ENCODE peak calls at places on chromosomes 7 and 10, in four cellular contexts. W is uterus, Q is PC-3, E is nucleus accumbens. T is an unnamed sample.
A peak's percentile ranks its signal among the peaks of the same experiment; 100 is the strongest.

GRCh38 chr7:4269086-4269485 is 413.0 kb upstream of the FOXK1 start:
- DNase-seq in W (no peak), Q (no peak), E (no peak), T (no peak)

GRCh38 chr10:46251857-46252847 is 34.6 kb upstream of the ANTXRL start:
- DNase-seq in W (no peak), Q (no peak), E (no peak), T (no peak)

GRCh38 chr7:20408467-20408826 is 77.7 kb downstream of the ITGB8 start:
- DNase-seq in W (no peak), Q (peak; percentile 39), E (no peak), T (no peak)

GRCh38 chr10:72162978-72163377 is 52.8 kb upstream of the ANAPC16 start:
- DNase-seq in W (no peak), Q (peak; percentile 66), E (no peak), T (no peak)

GRCh38 chr10:97570789-97571536 is 1.6 kb upstream of the ANKRD2 start:
- DNase-seq in W (no peak), Q (no peak), E (peak; percentile 26), T (no peak)

GRCh38 chr7:148633761-148634160 is 43.2 kb downstream of the C7orf33 start:
- DNase-seq in W (no peak), Q (peak; percentile 22), E (no peak), T (no peak)

GRCh38 chr7:108235451-108236061 is 105.4 kb upstream of the LAMB4 start:
- DNase-seq in W (no peak), Q (no peak), E (no peak), T (no peak)

GRCh38 chr7:134329614-134330316 is 13.0 kb upstream of the SLC35B4 start:
- DNase-seq in W (no peak), Q (no peak), E (no peak), T (no peak)

GRCh38 chr7:97337849-97338248 is 220.4 kb downstream of the SDHAF3 start:
- DNase-seq in W (no peak), Q (no peak), E (no peak), T (no peak)

GRCh38 chr7:90412458-90413184 is 9.4 kb downstream of the CLDN12 start:
- DNase-seq in W (no peak), Q (peak; percentile 63), E (no peak), T (peak; percentile 79)

GRCh38 chr10:117544729-117545140 is 2.2 kb downstream of the EMX2 start:
- DNase-seq in W (no peak), Q (no peak), E (no peak), T (no peak)

GRCh38 chr7:142248166-142249160 is 9.4 kb downstream of the PRSS58 start:
- DNase-seq in W (no peak), Q (no peak), E (no peak), T (no peak)

GRCh38 chr10:4820804-4821401 is 5.1 kb upstream of the AKR1E2 start:
- DNase-seq in W (no peak), Q (no peak), E (peak; percentile 18), T (no peak)

GRCh38 chr7:82131224-82131623 is 312.4 kb downstream of the CACNA2D1 start:
- DNase-seq in W (no peak), Q (peak; percentile 42), E (no peak), T (no peak)

GRCh38 chr7:12909483-12909882 is 222.1 kb downstream of the ARL4A start:
- DNase-seq in W (no peak), Q (no peak), E (no peak), T (no peak)

GRCh38 chr10:110786172-110786571 is 85.6 kb upstream of the PDCD4 start:
- DNase-seq in W (no peak), Q (no peak), E (no peak), T (no peak)

GRCh38 chr10:32149257-32149955 is 93.2 kb upstream of the KIF5B start:
- DNase-seq in W (peak; percentile 87), Q (peak; percentile 15), E (no peak), T (no peak)

GRCh38 chr10:57696641-57697040 is 571.1 kb downstream of the IPMK start:
- DNase-seq in W (no peak), Q (peak; percentile 94), E (no peak), T (no peak)

GRCh38 chr7:101932053-101932452 is 114.6 kb downstream of the CUX1 start:
- DNase-seq in W (no peak), Q (no peak), E (no peak), T (no peak)

GRCh38 chr7:54546081-54546985 is 4.2 kb downstream of the VSTM2A start:
- DNase-seq in W (no peak), Q (peak; percentile 14), E (no peak), T (no peak)

GRCh38 chr7:138875794-138876193 is 77.8 kb upstream of the ATP6V0A4 start:
- DNase-seq in W (no peak), Q (peak; percentile 93), E (no peak), T (no peak)

GRCh38 chr7:22853674-22854157 is 31.1 kb upstream of the TOMM7 start:
- DNase-seq in W (peak; percentile 63), Q (peak; percentile 34), E (no peak), T (no peak)

GRCh38 chr10:97943294-97943693 is 87.1 kb downstream of the CRTAC1 start:
- DNase-seq in W (no peak), Q (no peak), E (no peak), T (no peak)

GRCh38 chr10:73589538-73590126 is 1.5 kb downstream of the USP54 start:
- DNase-seq in W (no peak), Q (peak; percentile 71), E (peak; percentile 70), T (no peak)

GRCh38 chr10:67079126-67079525 is 153.3 kb downstream of the LRRTM3 start:
- DNase-seq in W (no peak), Q (no peak), E (no peak), T (no peak)

GRCh38 chr7:116356333-116356965 is 143.1 kb upstream of the CAV2 start:
- DNase-seq in W (no peak), Q (no peak), E (no peak), T (no peak)

GRCh38 chr7:130490888-130491771 is 755 bp upstream of the MEST start:
- DNase-seq in W (peak; percentile 33), Q (no peak), E (peak; percentile 53), T (peak; percentile 53)

GRCh38 chr10:94361161-94361794 is 1.5 kb downstream of the NOC3L start:
- DNase-seq in W (no peak), Q (peak; percentile 53), E (no peak), T (peak; percentile 71)

GRCh38 chr7:11517853-11518252 is 314.1 kb downstream of the THSD7A start:
- DNase-seq in W (no peak), Q (no peak), E (no peak), T (no peak)

GRCh38 chr7:133682364-133683181 is 429.7 kb downstream of the EXOC4 start:
- DNase-seq in W (no peak), Q (no peak), E (no peak), T (no peak)

GRCh38 chr7:74069790-74070618 is 13.6 kb upstream of the LIMK1 start:
- DNase-seq in W (no peak), Q (no peak), E (no peak), T (no peak)

GRCh38 chr10:111344804-111345203 is 268.0 kb downstream of the ADRA2A start:
- DNase-seq in W (no peak), Q (no peak), E (no peak), T (no peak)

GRCh38 chr10:1559731-1560130 is 177.6 kb downstream of the ADARB2 start:
- DNase-seq in W (no peak), Q (no peak), E (no peak), T (no peak)

GRCh38 chr10:62022830-62023229 is 121.3 kb downstream of the ARID5B start:
- DNase-seq in W (no peak), Q (no peak), E (no peak), T (no peak)

GRCh38 chr7:157840913-157841756 is 504.3 kb downstream of the DNAJB6 start:
- DNase-seq in W (no peak), Q (no peak), E (no peak), T (no peak)